ENCODE peak calls at places on chromosome 22, in nine cellular contexts. One of them, this sample, is unnamed.

GRCh38 chr22:37971475-37972434 is 12.6 kb downstream of the SOX10 start:
- DNase-seq in nephron progenitor cell: no peak
- DNase-seq in body of pancreas: no peak
- DNase-seq in cardiac muscle cell: no peak
- DNase-seq in neural progenitor cell: peak; percentile 72
- DNase-seq in pulmonary artery endothelial cell: no peak
- DNase-seq in activated CD4-positive, alpha-beta T cell treated with anti-CD3 and anti-CD28 coated beads, Interleukin-2, amount 10 ng/mL, durations not matched to agents 7 days and 5 days: no peak
- DNase-seq in mesendoderm: peak; percentile 59
- DNase-seq in GM10248: no peak
- DNase-seq in this sample: peak; percentile 75

GRCh38 chr22:30610299-30610698 is 3.3 kb downstream of the TCN2 start:
- DNase-seq in pulmonary artery endothelial cell: no peak
- DNase-seq in neural progenitor cell: no peak
- DNase-seq in nephron progenitor cell: no peak
- DNase-seq in cardiac muscle cell: no peak
- DNase-seq in body of pancreas: no peak
- DNase-seq in mesendoderm: no peak
- DNase-seq in activated CD4-positive, alpha-beta T cell treated with anti-CD3 and anti-CD28 coated beads, Interleukin-2, amount 10 ng/mL, durations not matched to agents 7 days and 5 days: no peak
- DNase-seq in GM10248: no peak
- DNase-seq in this sample: no peak

GRCh38 chr22:19645391-19645790 is 68.9 kb upstream of the SEPTIN5 start:
- DNase-seq in GM10248: no peak
- DNase-seq in nephron progenitor cell: no peak
- DNase-seq in pulmonary artery endothelial cell: no peak
- DNase-seq in cardiac muscle cell: no peak
- DNase-seq in activated CD4-positive, alpha-beta T cell treated with anti-CD3 and anti-CD28 coated beads, Interleukin-2, amount 10 ng/mL, durations not matched to agents 7 days and 5 days: no peak
- DNase-seq in neural progenitor cell: no peak
- DNase-seq in mesendoderm: no peak
- DNase-seq in body of pancreas: no peak
- DNase-seq in this sample: no peak

GRCh38 chr22:35649636-35650250 is 1.5 kb downstream of the APOL6 start:
- DNase-seq in neural progenitor cell: no peak
- DNase-seq in nephron progenitor cell: no peak
- DNase-seq in mesendoderm: no peak
- DNase-seq in GM10248: no peak
- DNase-seq in pulmonary artery endothelial cell: no peak
- DNase-seq in cardiac muscle cell: no peak
- DNase-seq in activated CD4-positive, alpha-beta T cell treated with anti-CD3 and anti-CD28 coated beads, Interleukin-2, amount 10 ng/mL, durations not matched to agents 7 days and 5 days: no peak
- DNase-seq in body of pancreas: no peak
- DNase-seq in this sample: no peak

GRCh38 chr22:20956258-20957117 is 10.6 kb upstream of the AIFM3 start:
- DNase-seq in GM10248: no peak
- DNase-seq in nephron progenitor cell: no peak
- DNase-seq in neural progenitor cell: peak; percentile 63
- DNase-seq in activated CD4-positive, alpha-beta T cell treated with anti-CD3 and anti-CD28 coated beads, Interleukin-2, amount 10 ng/mL, durations not matched to agents 7 days and 5 days: no peak
- DNase-seq in mesendoderm: peak; percentile 94
- DNase-seq in body of pancreas: peak; percentile 35
- DNase-seq in cardiac muscle cell: no peak
- DNase-seq in pulmonary artery endothelial cell: no peak
- DNase-seq in this sample: peak; percentile 93

GRCh38 chr22:43567691-43568308 is 156.0 kb downstream of the MPPED1 start:
- DNase-seq in activated CD4-positive, alpha-beta T cell treated with anti-CD3 and anti-CD28 coated beads, Interleukin-2, amount 10 ng/mL, durations not matched to agents 7 days and 5 days: no peak
- DNase-seq in GM10248: no peak
- DNase-seq in body of pancreas: no peak
- DNase-seq in mesendoderm: no peak
- DNase-seq in cardiac muscle cell: no peak
- DNase-seq in nephron progenitor cell: no peak
- DNase-seq in pulmonary artery endothelial cell: no peak
- DNase-seq in neural progenitor cell: no peak
- DNase-seq in this sample: no peak

GRCh38 chr22:38111941-38112355 is 1.5 kb upstream of the BAIAP2L2 start:
- DNase-seq in GM10248: no peak
- DNase-seq in cardiac muscle cell: no peak
- DNase-seq in activated CD4-positive, alpha-beta T cell treated with anti-CD3 and anti-CD28 coated beads, Interleukin-2, amount 10 ng/mL, durations not matched to agents 7 days and 5 days: no peak
- DNase-seq in neural progenitor cell: no peak
- DNase-seq in mesendoderm: no peak
- DNase-seq in body of pancreas: no peak
- DNase-seq in pulmonary artery endothelial cell: no peak
- DNase-seq in nephron progenitor cell: no peak
- DNase-seq in this sample: no peak

GRCh38 chr22:50114221-50114981 is 24.6 kb downstream of the MOV10L1 start:
- DNase-seq in body of pancreas: no peak
- DNase-seq in cardiac muscle cell: peak; percentile 31
- DNase-seq in activated CD4-positive, alpha-beta T cell treated with anti-CD3 and anti-CD28 coated beads, Interleukin-2, amount 10 ng/mL, durations not matched to agents 7 days and 5 days: no peak
- DNase-seq in neural progenitor cell: peak; percentile 21
- DNase-seq in GM10248: peak; percentile 7
- DNase-seq in mesendoderm: no peak
- DNase-seq in nephron progenitor cell: no peak
- DNase-seq in pulmonary artery endothelial cell: peak; percentile 71
- DNase-seq in this sample: no peak

GRCh38 chr22:23100124-23100801 is 29.9 kb downstream of the GNAZ start:
- DNase-seq in GM10248: no peak
- DNase-seq in activated CD4-positive, alpha-beta T cell treated with anti-CD3 and anti-CD28 coated beads, Interleukin-2, amount 10 ng/mL, durations not matched to agents 7 days and 5 days: no peak
- DNase-seq in neural progenitor cell: no peak
- DNase-seq in cardiac muscle cell: no peak
- DNase-seq in nephron progenitor cell: no peak
- DNase-seq in body of pancreas: no peak
- DNase-seq in pulmonary artery endothelial cell: no peak
- DNase-seq in mesendoderm: no peak
- DNase-seq in this sample: no peak

GRCh38 chr22:20117656-20118571 is 888 bp upstream of the TRMT2A start:
- DNase-seq in nephron progenitor cell: peak; percentile 42
- DNase-seq in mesendoderm: peak; percentile 21
- DNase-seq in body of pancreas: no peak
- DNase-seq in pulmonary artery endothelial cell: no peak
- DNase-seq in activated CD4-positive, alpha-beta T cell treated with anti-CD3 and anti-CD28 coated beads, Interleukin-2, amount 10 ng/mL, durations not matched to agents 7 days and 5 days: peak; percentile 51
- DNase-seq in neural progenitor cell: peak; percentile 51
- DNase-seq in GM10248: peak; percentile 72
- DNase-seq in cardiac muscle cell: peak; percentile 43
- DNase-seq in this sample: peak; percentile 36

GRCh38 chr22:25898707-25899365 is 156.8 kb downstream of the MYO18B start:
- DNase-seq in mesendoderm: peak; percentile 66
- DNase-seq in activated CD4-positive, alpha-beta T cell treated with anti-CD3 and anti-CD28 coated beads, Interleukin-2, amount 10 ng/mL, durations not matched to agents 7 days and 5 days: no peak
- DNase-seq in cardiac muscle cell: peak; percentile 26
- DNase-seq in GM10248: no peak
- DNase-seq in neural progenitor cell: peak; percentile 64
- DNase-seq in pulmonary artery endothelial cell: no peak
- DNase-seq in body of pancreas: no peak
- DNase-seq in nephron progenitor cell: no peak
- DNase-seq in this sample: peak; percentile 11

GRCh38 chr22:26194313-26194712 is 25.1 kb downstream of the SEZ6L start:
- DNase-seq in neural progenitor cell: no peak
- DNase-seq in GM10248: no peak
- DNase-seq in pulmonary artery endothelial cell: no peak
- DNase-seq in nephron progenitor cell: no peak
- DNase-seq in mesendoderm: no peak
- DNase-seq in activated CD4-positive, alpha-beta T cell treated with anti-CD3 and anti-CD28 coated beads, Interleukin-2, amount 10 ng/mL, durations not matched to agents 7 days and 5 days: no peak
- DNase-seq in cardiac muscle cell: no peak
- DNase-seq in body of pancreas: no peak
- DNase-seq in this sample: no peak

GRCh38 chr22:36349726-36350125 is 38.0 kb downstream of the MYH9 start:
- DNase-seq in pulmonary artery endothelial cell: no peak
- DNase-seq in cardiac muscle cell: no peak
- DNase-seq in GM10248: no peak
- DNase-seq in neural progenitor cell: no peak
- DNase-seq in nephron progenitor cell: no peak
- DNase-seq in mesendoderm: no peak
- DNase-seq in body of pancreas: no peak
- DNase-seq in activated CD4-positive, alpha-beta T cell treated with anti-CD3 and anti-CD28 coated beads, Interleukin-2, amount 10 ng/mL, durations not matched to agents 7 days and 5 days: no peak
- DNase-seq in this sample: no peak

GRCh38 chr22:21837184-21837979 is 30.1 kb downstream of the MAPK1 start:
- DNase-seq in pulmonary artery endothelial cell: peak; percentile 57
- DNase-seq in mesendoderm: peak; percentile 89
- DNase-seq in GM10248: no peak
- DNase-seq in nephron progenitor cell: no peak
- DNase-seq in neural progenitor cell: peak; percentile 51
- DNase-seq in cardiac muscle cell: peak; percentile 62
- DNase-seq in activated CD4-positive, alpha-beta T cell treated with anti-CD3 and anti-CD28 coated beads, Interleukin-2, amount 10 ng/mL, durations not matched to agents 7 days and 5 days: no peak
- DNase-seq in body of pancreas: no peak
- DNase-seq in this sample: peak; percentile 85

GRCh38 chr22:32413715-32414114 is 1.7 kb upstream of the RTCB start:
- DNase-seq in cardiac muscle cell: peak; percentile 5
- DNase-seq in nephron progenitor cell: no peak
- DNase-seq in mesendoderm: peak; percentile 34
- DNase-seq in body of pancreas: no peak
- DNase-seq in pulmonary artery endothelial cell: no peak
- DNase-seq in GM10248: peak; percentile 45
- DNase-seq in neural progenitor cell: no peak
- DNase-seq in activated CD4-positive, alpha-beta T cell treated with anti-CD3 and anti-CD28 coated beads, Interleukin-2, amount 10 ng/mL, durations not matched to agents 7 days and 5 days: no peak
- DNase-seq in this sample: no peak

GRCh38 chr22:24744638-24745037 is 29.9 kb downstream of the PIWIL3 start:
- DNase-seq in body of pancreas: no peak
- DNase-seq in cardiac muscle cell: peak; percentile 33
- DNase-seq in neural progenitor cell: no peak
- DNase-seq in activated CD4-positive, alpha-beta T cell treated with anti-CD3 and anti-CD28 coated beads, Interleukin-2, amount 10 ng/mL, durations not matched to agents 7 days and 5 days: no peak
- DNase-seq in pulmonary artery endothelial cell: no peak
- DNase-seq in nephron progenitor cell: no peak
- DNase-seq in GM10248: no peak
- DNase-seq in mesendoderm: no peak
- DNase-seq in this sample: no peak

GRCh38 chr22:28044546-28045173 is 125.6 kb upstream of the PITPNB start:
- DNase-seq in body of pancreas: no peak
- DNase-seq in GM10248: no peak
- DNase-seq in mesendoderm: no peak
- DNase-seq in activated CD4-positive, alpha-beta T cell treated with anti-CD3 and anti-CD28 coated beads, Interleukin-2, amount 10 ng/mL, durations not matched to agents 7 days and 5 days: no peak
- DNase-seq in cardiac muscle cell: no peak
- DNase-seq in neural progenitor cell: no peak
- DNase-seq in pulmonary artery endothelial cell: no peak
- DNase-seq in nephron progenitor cell: no peak
- DNase-seq in this sample: no peak

GRCh38 chr22:19783531-19784395 is 23.2 kb downstream of the TBX1 start:
- DNase-seq in nephron progenitor cell: no peak
- DNase-seq in pulmonary artery endothelial cell: no peak
- DNase-seq in body of pancreas: no peak
- DNase-seq in GM10248: no peak
- DNase-seq in neural progenitor cell: no peak
- DNase-seq in mesendoderm: no peak
- DNase-seq in cardiac muscle cell: no peak
- DNase-seq in activated CD4-positive, alpha-beta T cell treated with anti-CD3 and anti-CD28 coated beads, Interleukin-2, amount 10 ng/mL, durations not matched to agents 7 days and 5 days: no peak
- DNase-seq in this sample: no peak

GRCh38 chr22:19977296-19978243 is 36.0 kb upstream of the TXNRD2 start:
- DNase-seq in neural progenitor cell: no peak
- DNase-seq in nephron progenitor cell: no peak
- DNase-seq in mesendoderm: no peak
- DNase-seq in pulmonary artery endothelial cell: no peak
- DNase-seq in activated CD4-positive, alpha-beta T cell treated with anti-CD3 and anti-CD28 coated beads, Interleukin-2, amount 10 ng/mL, durations not matched to agents 7 days and 5 days: no peak
- DNase-seq in cardiac muscle cell: no peak
- DNase-seq in body of pancreas: no peak
- DNase-seq in GM10248: no peak
- DNase-seq in this sample: no peak

GRCh38 chr22:24583972-24584790 is 8.7 kb downstream of the LRRC75B start:
- DNase-seq in activated CD4-positive, alpha-beta T cell treated with anti-CD3 and anti-CD28 coated beads, Interleukin-2, amount 10 ng/mL, durations not matched to agents 7 days and 5 days: no peak
- DNase-seq in body of pancreas: no peak
- DNase-seq in nephron progenitor cell: no peak
- DNase-seq in GM10248: no peak
- DNase-seq in neural progenitor cell: no peak
- DNase-seq in mesendoderm: no peak
- DNase-seq in pulmonary artery endothelial cell: no peak
- DNase-seq in cardiac muscle cell: no peak
- DNase-seq in this sample: no peak

GRCh38 chr22:44311855-44312170 is 938 bp downstream of the SHISAL1 start:
- DNase-seq in GM10248: no peak
- DNase-seq in neural progenitor cell: no peak
- DNase-seq in pulmonary artery endothelial cell: peak; percentile 37
- DNase-seq in mesendoderm: no peak
- DNase-seq in activated CD4-positive, alpha-beta T cell treated with anti-CD3 and anti-CD28 coated beads, Interleukin-2, amount 10 ng/mL, durations not matched to agents 7 days and 5 days: no peak
- DNase-seq in body of pancreas: no peak
- DNase-seq in cardiac muscle cell: no peak
- DNase-seq in nephron progenitor cell: no peak
- DNase-seq in this sample: no peak

GRCh38 chr22:33666249-33666648 is 254.0 kb downstream of the LARGE1 start:
- DNase-seq in activated CD4-positive, alpha-beta T cell treated with anti-CD3 and anti-CD28 coated beads, Interleukin-2, amount 10 ng/mL, durations not matched to agents 7 days and 5 days: no peak
- DNase-seq in nephron progenitor cell: no peak
- DNase-seq in cardiac muscle cell: no peak
- DNase-seq in GM10248: no peak
- DNase-seq in mesendoderm: no peak
- DNase-seq in pulmonary artery endothelial cell: no peak
- DNase-seq in neural progenitor cell: peak; percentile 41
- DNase-seq in body of pancreas: no peak
- DNase-seq in this sample: no peak

GRCh38 chr22:24208012-24208749 is 26.9 kb downstream of the SUSD2 start:
- DNase-seq in neural progenitor cell: no peak
- DNase-seq in body of pancreas: peak; percentile 54
- DNase-seq in pulmonary artery endothelial cell: peak; percentile 96
- DNase-seq in mesendoderm: no peak
- DNase-seq in GM10248: no peak
- DNase-seq in cardiac muscle cell: no peak
- DNase-seq in activated CD4-positive, alpha-beta T cell treated with anti-CD3 and anti-CD28 coated beads, Interleukin-2, amount 10 ng/mL, durations not matched to agents 7 days and 5 days: no peak
- DNase-seq in nephron progenitor cell: no peak
- DNase-seq in this sample: no peak

GRCh38 chr22:40385041-40385782 is 14.8 kb downstream of the SGSM3 start:
- DNase-seq in GM10248: peak; percentile 70
- DNase-seq in body of pancreas: no peak
- DNase-seq in activated CD4-positive, alpha-beta T cell treated with anti-CD3 and anti-CD28 coated beads, Interleukin-2, amount 10 ng/mL, durations not matched to agents 7 days and 5 days: peak; percentile 55
- DNase-seq in neural progenitor cell: no peak
- DNase-seq in cardiac muscle cell: no peak
- DNase-seq in pulmonary artery endothelial cell: no peak
- DNase-seq in mesendoderm: no peak
- DNase-seq in nephron progenitor cell: no peak
- DNase-seq in this sample: no peak

GRCh38 chr22:37328017-37328416 is 45.7 kb downstream of the CYTH4 start:
- DNase-seq in mesendoderm: no peak
- DNase-seq in activated CD4-positive, alpha-beta T cell treated with anti-CD3 and anti-CD28 coated beads, Interleukin-2, amount 10 ng/mL, durations not matched to agents 7 days and 5 days: no peak
- DNase-seq in cardiac muscle cell: no peak
- DNase-seq in pulmonary artery endothelial cell: no peak
- DNase-seq in body of pancreas: no peak
- DNase-seq in GM10248: no peak
- DNase-seq in nephron progenitor cell: no peak
- DNase-seq in neural progenitor cell: no peak
- DNase-seq in this sample: no peak

GRCh38 chr22:38755155-38755910 is 465 bp downstream of the SUN2 start:
- DNase-seq in neural progenitor cell: peak; percentile 91
- DNase-seq in body of pancreas: peak; percentile 97
- DNase-seq in mesendoderm: peak; percentile 61
- DNase-seq in nephron progenitor cell: peak; percentile 72
- DNase-seq in activated CD4-positive, alpha-beta T cell treated with anti-CD3 and anti-CD28 coated beads, Interleukin-2, amount 10 ng/mL, durations not matched to agents 7 days and 5 days: peak; percentile 49
- DNase-seq in pulmonary artery endothelial cell: peak; percentile 27
- DNase-seq in cardiac muscle cell: peak; percentile 66
- DNase-seq in GM10248: peak; percentile 76
- DNase-seq in this sample: peak; percentile 86

GRCh38 chr22:32546480-32546879 is 71.9 kb downstream of the FBXO7 start:
- DNase-seq in neural progenitor cell: no peak
- DNase-seq in pulmonary artery endothelial cell: no peak
- DNase-seq in nephron progenitor cell: no peak
- DNase-seq in cardiac muscle cell: no peak
- DNase-seq in mesendoderm: peak; percentile 36
- DNase-seq in body of pancreas: no peak
- DNase-seq in activated CD4-positive, alpha-beta T cell treated with anti-CD3 and anti-CD28 coated beads, Interleukin-2, amount 10 ng/mL, durations not matched to agents 7 days and 5 days: no peak
- DNase-seq in GM10248: no peak
- DNase-seq in this sample: no peak

GRCh38 chr22:19723990-19724827 is 870 bp downstream of the GP1BB start:
- DNase-seq in nephron progenitor cell: peak; percentile 78
- DNase-seq in pulmonary artery endothelial cell: no peak
- DNase-seq in cardiac muscle cell: peak; percentile 81
- DNase-seq in mesendoderm: peak; percentile 83
- DNase-seq in GM10248: no peak
- DNase-seq in activated CD4-positive, alpha-beta T cell treated with anti-CD3 and anti-CD28 coated beads, Interleukin-2, amount 10 ng/mL, durations not matched to agents 7 days and 5 days: no peak
- DNase-seq in body of pancreas: peak; percentile 54
- DNase-seq in neural progenitor cell: peak; percentile 93
- DNase-seq in this sample: peak; percentile 85

GRCh38 chr22:39317084-39317755 is 2.2 kb downstream of the RPL3 start:
- DNase-seq in cardiac muscle cell: no peak
- DNase-seq in GM10248: no peak
- DNase-seq in mesendoderm: no peak
- DNase-seq in neural progenitor cell: no peak
- DNase-seq in pulmonary artery endothelial cell: no peak
- DNase-seq in nephron progenitor cell: no peak
- DNase-seq in activated CD4-positive, alpha-beta T cell treated with anti-CD3 and anti-CD28 coated beads, Interleukin-2, amount 10 ng/mL, durations not matched to agents 7 days and 5 days: no peak
- DNase-seq in body of pancreas: peak; percentile 64
- DNase-seq in this sample: no peak

GRCh38 chr22:21094911-21095772 is 49.4 kb downstream of the LRRC74B start:
- DNase-seq in body of pancreas: no peak
- DNase-seq in activated CD4-positive, alpha-beta T cell treated with anti-CD3 and anti-CD28 coated beads, Interleukin-2, amount 10 ng/mL, durations not matched to agents 7 days and 5 days: no peak
- DNase-seq in mesendoderm: no peak
- DNase-seq in cardiac muscle cell: no peak
- DNase-seq in nephron progenitor cell: no peak
- DNase-seq in pulmonary artery endothelial cell: no peak
- DNase-seq in GM10248: no peak
- DNase-seq in neural progenitor cell: no peak
- DNase-seq in this sample: no peak

GRCh38 chr22:48883211-48883960 is 944.3 kb downstream of the BRD1 start:
- DNase-seq in mesendoderm: no peak
- DNase-seq in pulmonary artery endothelial cell: no peak
- DNase-seq in GM10248: no peak
- DNase-seq in neural progenitor cell: no peak
- DNase-seq in activated CD4-positive, alpha-beta T cell treated with anti-CD3 and anti-CD28 coated beads, Interleukin-2, amount 10 ng/mL, durations not matched to agents 7 days and 5 days: no peak
- DNase-seq in nephron progenitor cell: no peak
- DNase-seq in body of pancreas: no peak
- DNase-seq in cardiac muscle cell: no peak
- DNase-seq in this sample: no peak

This sample was measured in ELF-1.